ENCODE peak calls at places on chromosomes 11 and 22, in eight cellular contexts. One of them, this sample, is unnamed.

GRCh38 chr22:22704156-22704946 is 59.9 kb downstream of the GGTLC2 start:
- ATAC-seq in GM23338: peak; percentile 24
- ATAC-seq in K562: peak; percentile 1
- ATAC-seq in HCT116: no peak
- ATAC-seq in upper lobe of left lung: no peak
- ATAC-seq in GM12878: no peak
- ATAC-seq in Panc1: no peak
- ATAC-seq in HepG2: no peak
- ATAC-seq in this sample: no peak

GRCh38 chr11:37525336-37525735 is 927.3 kb upstream of the RAG2 start:
- ATAC-seq in upper lobe of left lung: no peak
- ATAC-seq in GM12878: no peak
- ATAC-seq in Panc1: no peak
- ATAC-seq in HepG2: no peak
- ATAC-seq in GM23338: no peak
- ATAC-seq in K562: no peak
- ATAC-seq in HCT116: no peak
- ATAC-seq in this sample: no peak

GRCh38 chr11:279040-279965 is 1.1 kb downstream of the NLRP6 start:
- ATAC-seq in HCT116: no peak
- ATAC-seq in GM23338: peak; percentile 21
- ATAC-seq in Panc1: no peak
- ATAC-seq in HepG2: no peak
- ATAC-seq in GM12878: no peak
- ATAC-seq in upper lobe of left lung: no peak
- ATAC-seq in K562: no peak
- ATAC-seq in this sample: no peak

GRCh38 chr11:1202154-1202775 is 20.6 kb upstream of the MUC5B start:
- ATAC-seq in HCT116: peak; percentile 1
- ATAC-seq in HepG2: peak; percentile 10
- ATAC-seq in K562: peak; percentile 53
- ATAC-seq in Panc1: peak; percentile 62
- ATAC-seq in GM12878: peak; percentile 57
- ATAC-seq in upper lobe of left lung: peak; percentile 1
- ATAC-seq in GM23338: no peak
- ATAC-seq in this sample: no peak

GRCh38 chr11:102576350-102576749 is 45.8 kb upstream of the MMP7 start:
- ATAC-seq in upper lobe of left lung: no peak
- ATAC-seq in K562: no peak
- ATAC-seq in HCT116: no peak
- ATAC-seq in Panc1: no peak
- ATAC-seq in HepG2: no peak
- ATAC-seq in GM12878: no peak
- ATAC-seq in GM23338: no peak
- ATAC-seq in this sample: no peak

GRCh38 chr11:125215951-125216350 is 51.4 kb downstream of the PKNOX2 start:
- ATAC-seq in GM23338: no peak
- ATAC-seq in HepG2: no peak
- ATAC-seq in K562: no peak
- ATAC-seq in Panc1: no peak
- ATAC-seq in upper lobe of left lung: no peak
- ATAC-seq in HCT116: no peak
- ATAC-seq in GM12878: no peak
- ATAC-seq in this sample: no peak

GRCh38 chr11:19742595-19743292 is 30.1 kb downstream of the NAV2 start:
- ATAC-seq in GM12878: peak; percentile 99
- ATAC-seq in GM23338: peak; percentile 91
- ATAC-seq in upper lobe of left lung: peak; percentile 82
- ATAC-seq in K562: peak; percentile 94
- ATAC-seq in HCT116: peak; percentile 97
- ATAC-seq in HepG2: peak; percentile 95
- ATAC-seq in Panc1: peak; percentile 93
- ATAC-seq in this sample: peak; percentile 83

GRCh38 chr11:102115557-102115956 is 5.3 kb downstream of the YAP1 start:
- ATAC-seq in HepG2: peak; percentile 78
- ATAC-seq in K562: no peak
- ATAC-seq in Panc1: no peak
- ATAC-seq in GM23338: peak; percentile 17
- ATAC-seq in GM12878: no peak
- ATAC-seq in upper lobe of left lung: peak; percentile 64
- ATAC-seq in HCT116: no peak
- ATAC-seq in this sample: no peak

GRCh38 chr22:32103648-32104326 is 55.3 kb downstream of the C22orf42 start:
- ATAC-seq in HepG2: no peak
- ATAC-seq in K562: no peak
- ATAC-seq in GM12878: no peak
- ATAC-seq in Panc1: no peak
- ATAC-seq in upper lobe of left lung: no peak
- ATAC-seq in HCT116: no peak
- ATAC-seq in GM23338: no peak
- ATAC-seq in this sample: no peak

GRCh38 chr11:111775024-111775710 is 9.0 kb upstream of the PPP2R1B start:
- ATAC-seq in GM23338: no peak
- ATAC-seq in HCT116: no peak
- ATAC-seq in Panc1: no peak
- ATAC-seq in upper lobe of left lung: no peak
- ATAC-seq in K562: no peak
- ATAC-seq in HepG2: no peak
- ATAC-seq in GM12878: no peak
- ATAC-seq in this sample: peak; percentile 58

GRCh38 chr11:22634897-22635629 is 9.4 kb upstream of the FANCF start:
- ATAC-seq in HepG2: peak; percentile 97
- ATAC-seq in GM12878: peak; percentile 24
- ATAC-seq in upper lobe of left lung: peak; percentile 68
- ATAC-seq in HCT116: no peak
- ATAC-seq in K562: peak; percentile 40
- ATAC-seq in GM23338: peak; percentile 79
- ATAC-seq in Panc1: no peak
- ATAC-seq in this sample: no peak

GRCh38 chr22:46813816-46814597 is 51.6 kb downstream of the TBC1D22A start:
- ATAC-seq in Panc1: no peak
- ATAC-seq in GM23338: no peak
- ATAC-seq in upper lobe of left lung: peak; percentile 51
- ATAC-seq in HCT116: no peak
- ATAC-seq in GM12878: no peak
- ATAC-seq in K562: no peak
- ATAC-seq in HepG2: no peak
- ATAC-seq in this sample: peak; percentile 66

GRCh38 chr11:114074546-114075342 is 15.2 kb downstream of the ZBTB16 start:
- ATAC-seq in GM23338: no peak
- ATAC-seq in K562: no peak
- ATAC-seq in Panc1: no peak
- ATAC-seq in HepG2: no peak
- ATAC-seq in GM12878: no peak
- ATAC-seq in HCT116: no peak
- ATAC-seq in upper lobe of left lung: no peak
- ATAC-seq in this sample: no peak

GRCh38 chr22:44276041-44276440 is 36.7 kb downstream of the SHISAL1 start:
- ATAC-seq in GM12878: no peak
- ATAC-seq in Panc1: no peak
- ATAC-seq in GM23338: no peak
- ATAC-seq in HepG2: no peak
- ATAC-seq in HCT116: no peak
- ATAC-seq in upper lobe of left lung: no peak
- ATAC-seq in K562: no peak
- ATAC-seq in this sample: no peak

GRCh38 chr22:37193629-37194191 is 5.7 kb upstream of the C1QTNF6 start:
- ATAC-seq in HCT116: no peak
- ATAC-seq in Panc1: peak; percentile 54
- ATAC-seq in HepG2: no peak
- ATAC-seq in GM12878: peak; percentile 34
- ATAC-seq in upper lobe of left lung: no peak
- ATAC-seq in K562: peak; percentile 41
- ATAC-seq in GM23338: no peak
- ATAC-seq in this sample: no peak

GRCh38 chr11:46471943-46472661 is 80.5 kb upstream of the CHRM4 start:
- ATAC-seq in GM23338: no peak
- ATAC-seq in GM12878: no peak
- ATAC-seq in Panc1: no peak
- ATAC-seq in HepG2: no peak
- ATAC-seq in K562: no peak
- ATAC-seq in upper lobe of left lung: no peak
- ATAC-seq in HCT116: no peak
- ATAC-seq in this sample: no peak

GRCh38 chr11:121656333-121657090 is 203.7 kb upstream of the SORL1-AS1 start:
- ATAC-seq in GM23338: no peak
- ATAC-seq in K562: no peak
- ATAC-seq in GM12878: no peak
- ATAC-seq in HepG2: peak; percentile 51
- ATAC-seq in Panc1: no peak
- ATAC-seq in HCT116: no peak
- ATAC-seq in upper lobe of left lung: no peak
- ATAC-seq in this sample: no peak

GRCh38 chr22:30636226-30637077 is 871 bp downstream of the SLC35E4 start:
- ATAC-seq in HCT116: no peak
- ATAC-seq in GM23338: peak; percentile 18
- ATAC-seq in upper lobe of left lung: no peak
- ATAC-seq in K562: no peak
- ATAC-seq in HepG2: no peak
- ATAC-seq in GM12878: peak; percentile 31
- ATAC-seq in Panc1: peak; percentile 43
- ATAC-seq in this sample: no peak

GRCh38 chr11:104967493-104968364 is 645 bp downstream of the CASP4 start:
- ATAC-seq in Panc1: no peak
- ATAC-seq in HepG2: no peak
- ATAC-seq in K562: no peak
- ATAC-seq in GM23338: no peak
- ATAC-seq in HCT116: no peak
- ATAC-seq in GM12878: peak; percentile 34
- ATAC-seq in upper lobe of left lung: no peak
- ATAC-seq in this sample: peak; percentile 8

GRCh38 chr11:36141595-36141994 is 147.6 kb downstream of the COMMD9 start:
- ATAC-seq in K562: no peak
- ATAC-seq in Panc1: no peak
- ATAC-seq in upper lobe of left lung: no peak
- ATAC-seq in HepG2: no peak
- ATAC-seq in GM23338: peak; percentile 57
- ATAC-seq in HCT116: no peak
- ATAC-seq in GM12878: no peak
- ATAC-seq in this sample: no peak

GRCh38 chr11:73729594-73730206 is 31.2 kb downstream of the RAB6A start:
- ATAC-seq in HepG2: peak; percentile 87
- ATAC-seq in Panc1: peak; percentile 66
- ATAC-seq in upper lobe of left lung: no peak
- ATAC-seq in K562: peak; percentile 94
- ATAC-seq in GM23338: peak; percentile 98
- ATAC-seq in GM12878: peak; percentile 75
- ATAC-seq in HCT116: peak; percentile 91
- ATAC-seq in this sample: no peak
- TF ChIP-seq CTCF in HepG2: peak; percentile 57
- TF ChIP-seq CTCF in Panc1: no peak
- TF ChIP-seq CTCF in upper lobe of left lung: peak; percentile 21
- TF ChIP-seq CTCF in K562: peak; percentile 55
- TF ChIP-seq CTCF in GM23338: peak; percentile 77
- TF ChIP-seq CTCF in GM12878: peak; percentile 60
- TF ChIP-seq CTCF in HCT116: no peak
- TF ChIP-seq CTCF in this sample: peak; percentile 21

DNA sequence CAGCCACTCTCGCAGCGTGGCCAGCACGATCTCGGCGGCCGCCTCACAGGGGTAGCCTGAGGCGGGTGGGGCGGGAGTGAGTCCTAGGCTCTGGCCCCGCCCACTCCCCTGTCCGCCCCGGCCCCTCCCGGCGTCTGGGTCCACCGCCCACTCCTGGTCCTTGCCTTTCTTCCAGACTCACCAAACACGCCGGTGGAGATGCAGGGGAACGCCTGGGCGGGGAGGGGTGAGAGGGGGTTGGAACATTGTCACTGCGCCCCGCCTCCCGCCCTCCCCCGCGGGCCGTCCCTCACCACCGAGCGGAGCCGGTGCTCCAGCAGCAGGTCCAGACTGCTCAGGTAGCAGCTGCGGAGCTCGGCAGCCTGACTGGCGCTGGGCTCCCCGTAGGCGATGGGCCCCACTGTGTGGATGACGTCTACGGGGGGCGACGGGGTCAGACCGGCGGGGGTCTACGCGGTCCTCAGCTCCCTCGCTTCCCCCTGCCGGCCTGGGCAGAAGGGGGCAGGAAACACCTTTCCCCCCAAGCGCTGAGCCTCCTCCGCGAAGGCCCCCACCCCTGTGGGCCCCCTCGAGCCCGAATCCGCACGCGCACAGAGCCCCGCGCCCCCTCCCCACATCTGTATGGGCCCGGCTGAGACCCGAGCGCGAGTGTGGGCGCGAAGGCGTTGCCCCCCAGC is 13.2 kb downstream of the OTUB1 start:
- ATAC-seq in Panc1: peak; percentile 64
- ATAC-seq in GM23338: peak; percentile 55
- ATAC-seq in upper lobe of left lung: no peak
- ATAC-seq in HCT116: peak; percentile 51
- ATAC-seq in GM12878: peak; percentile 59
- ATAC-seq in HepG2: peak; percentile 3
- ATAC-seq in K562: peak; percentile 86
- ATAC-seq in this sample: peak; percentile 42
- TF ChIP-seq POLR2AphosphoS5 in Panc1: no peak
- TF ChIP-seq POLR2AphosphoS5 in GM23338: peak; percentile 56
- TF ChIP-seq POLR2AphosphoS5 in upper lobe of left lung: no peak
- TF ChIP-seq POLR2AphosphoS5 in HCT116: no peak
- TF ChIP-seq POLR2AphosphoS5 in GM12878: no peak
- TF ChIP-seq POLR2AphosphoS5 in HepG2: no peak
- TF ChIP-seq POLR2AphosphoS5 in K562: no peak
- TF ChIP-seq POLR2AphosphoS5 in this sample: no peak

DNA sequence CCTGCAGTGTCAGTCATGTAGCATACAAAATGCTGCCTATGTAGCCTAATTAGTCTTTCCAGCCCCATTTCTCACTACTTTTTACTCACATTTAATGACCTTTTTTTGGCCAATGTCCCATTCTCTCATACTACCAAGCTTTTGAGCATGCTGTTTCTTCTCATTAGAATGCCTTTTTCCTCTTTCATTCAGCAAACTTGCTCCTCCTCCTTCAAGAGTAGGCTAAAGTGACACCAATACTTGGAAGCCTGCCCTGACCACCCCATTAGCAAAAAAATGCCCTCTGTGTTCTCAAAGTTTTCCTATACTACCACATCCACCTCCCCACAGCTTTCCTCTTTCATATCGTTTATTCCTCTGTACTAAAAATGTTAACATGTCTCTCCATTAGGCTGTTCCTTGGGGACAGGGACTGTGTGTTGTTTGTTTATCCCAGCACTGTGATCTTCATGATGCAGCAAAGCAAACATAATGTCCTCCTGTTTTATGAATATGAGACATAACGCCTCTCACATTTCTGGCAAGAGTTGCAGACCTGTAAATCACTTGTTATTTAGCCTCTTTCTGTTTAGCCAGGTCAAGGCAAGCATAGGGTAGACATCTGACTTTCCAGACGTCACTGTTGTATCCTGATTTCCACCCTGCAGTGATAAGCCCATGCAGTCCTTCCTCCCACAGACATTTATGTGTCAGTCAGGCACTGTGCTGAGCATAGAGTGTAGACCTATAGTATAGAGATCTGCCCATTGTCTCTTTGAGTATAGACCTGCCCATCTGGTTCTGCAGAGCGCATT is 62.0 kb upstream of the UCP3 start:
- ATAC-seq in upper lobe of left lung: no peak
- ATAC-seq in Panc1: no peak
- ATAC-seq in HCT116: no peak
- ATAC-seq in K562: peak; percentile 97
- ATAC-seq in GM12878: no peak
- ATAC-seq in GM23338: no peak
- ATAC-seq in HepG2: no peak
- ATAC-seq in this sample: no peak
- H3K27ac ChIP-seq in upper lobe of left lung: no peak overlapping the region
- H3K27ac ChIP-seq in Panc1: no peak overlapping the region
- H3K27ac ChIP-seq in HCT116: no peak overlapping the region
- H3K27ac ChIP-seq in K562: no peak overlapping the region
- H3K27ac ChIP-seq in GM12878: no peak overlapping the region
- H3K27ac ChIP-seq in GM23338: no peak overlapping the region
- H3K27ac ChIP-seq in HepG2: no peak overlapping the region
- H3K27ac ChIP-seq in this sample: no peak overlapping the region

GRCh38 chr11:117098269-117099231 is at the start of gene SIK3:
- ATAC-seq in GM23338: peak; percentile 67
- ATAC-seq in upper lobe of left lung: peak; percentile 90
- ATAC-seq in HCT116: peak; percentile 85
- ATAC-seq in Panc1: peak; percentile 90
- ATAC-seq in HepG2: peak; percentile 66
- ATAC-seq in K562: peak; percentile 82
- ATAC-seq in GM12878: peak; percentile 69
- ATAC-seq in this sample: peak; percentile 93
- TF ChIP-seq CTCF in GM23338: no peak
- TF ChIP-seq CTCF in upper lobe of left lung: peak; percentile 81
- TF ChIP-seq CTCF in HCT116: peak; percentile 11
- TF ChIP-seq CTCF in Panc1: peak; percentile 80
- TF ChIP-seq CTCF in HepG2: peak; percentile 72
- TF ChIP-seq CTCF in K562: peak; percentile 68
- TF ChIP-seq CTCF in GM12878: no peak
- TF ChIP-seq CTCF in this sample: peak; percentile 36